ENCODE peak calls at places on chromosomes 6 and 20, in nine cellular contexts. One of them, this sample, is unnamed.

GRCh38 chr6:1136415-1136774 is 175.5 kb upstream of the FOXQ1 start:
- DNase-seq in body of pancreas: no peak
- DNase-seq in H54: no peak
- DNase-seq in right lobe of liver: peak; percentile 43
- DNase-seq in NB4: no peak
- DNase-seq in ovary: no peak
- DNase-seq in IMR-90: peak; percentile 86
- DNase-seq in A549: no peak
- DNase-seq in breast epithelium: peak; percentile 22
- DNase-seq in this sample: no peak

GRCh38 chr20:11231742-11232141 is 557.9 kb upstream of the JAG1 start:
- DNase-seq in body of pancreas: no peak
- DNase-seq in H54: no peak
- DNase-seq in right lobe of liver: no peak
- DNase-seq in NB4: no peak
- DNase-seq in ovary: peak; percentile 43
- DNase-seq in IMR-90: no peak
- DNase-seq in A549: no peak
- DNase-seq in breast epithelium: no peak
- DNase-seq in this sample: no peak

GRCh38 chr20:52896348-52896747 is 75.8 kb upstream of the TSHZ2 start:
- DNase-seq in body of pancreas: no peak
- DNase-seq in H54: no peak
- DNase-seq in right lobe of liver: no peak
- DNase-seq in NB4: no peak
- DNase-seq in ovary: no peak
- DNase-seq in IMR-90: no peak
- DNase-seq in A549: no peak
- DNase-seq in breast epithelium: no peak
- DNase-seq in this sample: no peak

GRCh38 chr20:36317675-36318074 is 11.5 kb downstream of the DLGAP4 start:
- DNase-seq in body of pancreas: no peak
- DNase-seq in H54: no peak
- DNase-seq in right lobe of liver: no peak
- DNase-seq in NB4: no peak
- DNase-seq in ovary: no peak
- DNase-seq in IMR-90: no peak
- DNase-seq in A549: no peak
- DNase-seq in breast epithelium: no peak
- DNase-seq in this sample: no peak

GRCh38 chr6:168415993-168416530 is 24.9 kb upstream of the SMOC2 start:
- DNase-seq in body of pancreas: no peak
- DNase-seq in H54: no peak
- DNase-seq in right lobe of liver: no peak
- DNase-seq in NB4: no peak
- DNase-seq in ovary: no peak
- DNase-seq in IMR-90: no peak
- DNase-seq in A549: no peak
- DNase-seq in breast epithelium: no peak
- DNase-seq in this sample: no peak

GRCh38 chr20:33927703-33928102 is 66.0 kb upstream of the RALY start:
- DNase-seq in body of pancreas: no peak
- DNase-seq in H54: no peak
- DNase-seq in right lobe of liver: no peak
- DNase-seq in NB4: no peak
- DNase-seq in ovary: no peak
- DNase-seq in IMR-90: no peak
- DNase-seq in A549: no peak
- DNase-seq in breast epithelium: no peak
- DNase-seq in this sample: no peak

GRCh38 chr6:35214869-35215664 is 1.3 kb downstream of the SCUBE3 start:
- DNase-seq in body of pancreas: no peak
- DNase-seq in H54: no peak
- DNase-seq in right lobe of liver: no peak
- DNase-seq in NB4: no peak
- DNase-seq in ovary: no peak
- DNase-seq in IMR-90: peak; percentile 49
- DNase-seq in A549: no peak
- DNase-seq in breast epithelium: no peak
- DNase-seq in this sample: no peak

GRCh38 chr6:138129190-138129589 is 22.0 kb upstream of the PERP start:
- DNase-seq in body of pancreas: no peak
- DNase-seq in H54: no peak
- DNase-seq in right lobe of liver: no peak
- DNase-seq in NB4: no peak
- DNase-seq in ovary: no peak
- DNase-seq in IMR-90: no peak
- DNase-seq in A549: no peak
- DNase-seq in breast epithelium: no peak
- DNase-seq in this sample: no peak

GRCh38 chr6:7496266-7496875 is 45.1 kb upstream of the DSP start:
- DNase-seq in body of pancreas: no peak
- DNase-seq in H54: no peak
- DNase-seq in right lobe of liver: no peak
- DNase-seq in NB4: no peak
- DNase-seq in ovary: no peak
- DNase-seq in IMR-90: peak; percentile 12
- DNase-seq in A549: no peak
- DNase-seq in breast epithelium: no peak
- DNase-seq in this sample: no peak

GRCh38 chr6:5422321-5422915 is 161.1 kb downstream of the FARS2 start:
- DNase-seq in body of pancreas: peak; percentile 52
- DNase-seq in H54: no peak
- DNase-seq in right lobe of liver: peak; percentile 27
- DNase-seq in NB4: peak; percentile 40
- DNase-seq in ovary: no peak
- DNase-seq in IMR-90: peak; percentile 62
- DNase-seq in A549: peak; percentile 33
- DNase-seq in breast epithelium: no peak
- DNase-seq in this sample: no peak

GRCh38 chr20:21719592-21720214 is 14.2 kb downstream of the PAX1 start:
- DNase-seq in body of pancreas: peak; percentile 55
- DNase-seq in H54: no peak
- DNase-seq in right lobe of liver: no peak
- DNase-seq in NB4: peak; percentile 68
- DNase-seq in ovary: no peak
- DNase-seq in IMR-90: peak; percentile 47
- DNase-seq in A549: peak; percentile 78
- DNase-seq in breast epithelium: no peak
- DNase-seq in this sample: no peak

GRCh38 chr6:122652431-122652830 is 42.2 kb downstream of the PKIB start:
- DNase-seq in body of pancreas: no peak
- DNase-seq in H54: no peak
- DNase-seq in right lobe of liver: no peak
- DNase-seq in NB4: no peak
- DNase-seq in ovary: no peak
- DNase-seq in IMR-90: peak; percentile 24
- DNase-seq in A549: peak; percentile 4
- DNase-seq in breast epithelium: no peak
- DNase-seq in this sample: no peak

GRCh38 chr6:46642928-46643751 is 9.5 kb downstream of the CYP39A1 start:
- DNase-seq in body of pancreas: no peak
- DNase-seq in H54: no peak
- DNase-seq in right lobe of liver: no peak
- DNase-seq in NB4: no peak
- DNase-seq in ovary: no peak
- DNase-seq in IMR-90: no peak
- DNase-seq in A549: no peak
- DNase-seq in breast epithelium: no peak
- DNase-seq in this sample: no peak

GRCh38 chr20:38357653-38358207 is 11.4 kb downstream of the LBP start:
- DNase-seq in body of pancreas: no peak
- DNase-seq in H54: peak; percentile 23
- DNase-seq in right lobe of liver: no peak
- DNase-seq in NB4: no peak
- DNase-seq in ovary: no peak
- DNase-seq in IMR-90: peak; percentile 15
- DNase-seq in A549: no peak
- DNase-seq in breast epithelium: no peak
- DNase-seq in this sample: no peak

GRCh38 chr6:117668736-117669135 is 6.5 kb upstream of the NUS1 start:
- DNase-seq in body of pancreas: no peak
- DNase-seq in H54: no peak
- DNase-seq in right lobe of liver: no peak
- DNase-seq in NB4: no peak
- DNase-seq in ovary: no peak
- DNase-seq in IMR-90: no peak
- DNase-seq in A549: no peak
- DNase-seq in breast epithelium: no peak
- DNase-seq in this sample: no peak

DNA sequence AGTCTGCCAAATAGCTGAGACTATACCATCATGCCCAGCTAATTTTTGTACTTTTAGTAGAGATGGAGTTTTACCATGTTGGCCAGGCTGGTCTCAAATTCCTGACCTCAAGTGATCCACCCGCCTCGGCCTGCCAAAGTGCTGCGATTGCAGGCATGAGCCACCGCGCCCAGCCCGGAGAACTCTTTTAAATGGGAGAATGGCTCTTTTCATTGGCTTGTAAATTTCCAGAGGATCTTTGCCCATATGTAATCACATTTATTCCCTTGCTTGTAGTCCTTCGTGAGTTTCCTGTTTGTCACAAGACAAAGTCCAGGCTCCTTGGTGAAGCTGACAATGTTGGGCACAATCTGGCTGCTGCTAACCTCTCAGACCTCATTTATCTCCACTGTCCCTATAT is 135.1 kb downstream of the CEP57L1 start:
- DNase-seq in body of pancreas: no peak
- DNase-seq in H54: no peak
- DNase-seq in right lobe of liver: no peak
- DNase-seq in NB4: no peak
- DNase-seq in ovary: no peak
- DNase-seq in IMR-90: no peak
- DNase-seq in A549: no peak
- DNase-seq in breast epithelium: no peak
- DNase-seq in this sample: no peak
- TF ChIP-seq POLR2A in body of pancreas: no peak
- TF ChIP-seq POLR2A in H54: no peak
- TF ChIP-seq POLR2A in right lobe of liver: no peak
- TF ChIP-seq POLR2A in NB4: no peak
- TF ChIP-seq POLR2A in ovary: no peak
- TF ChIP-seq POLR2A in IMR-90: no peak
- TF ChIP-seq POLR2A in A549: no peak
- TF ChIP-seq POLR2A in breast epithelium: no peak
- TF ChIP-seq POLR2A in this sample: no peak

GRCh38 chr6:166999145-166999844 is at the start of gene CEP43:
- DNase-seq in body of pancreas: peak; percentile 94
- DNase-seq in H54: peak; percentile 79
- DNase-seq in right lobe of liver: peak; percentile 98
- DNase-seq in NB4: peak; percentile 96
- DNase-seq in ovary: peak; percentile 97
- DNase-seq in IMR-90: peak; percentile 93
- DNase-seq in A549: peak; percentile 90
- DNase-seq in breast epithelium: peak; percentile 85
- DNase-seq in this sample: peak; percentile 97
- TF ChIP-seq POLR2A in body of pancreas: peak; percentile 65
- TF ChIP-seq POLR2A in H54: peak; percentile 98
- TF ChIP-seq POLR2A in right lobe of liver: peak; percentile 40
- TF ChIP-seq POLR2A in NB4: peak; percentile 33
- TF ChIP-seq POLR2A in ovary: no peak
- TF ChIP-seq POLR2A in IMR-90: no peak
- TF ChIP-seq POLR2A in A549: peak; percentile 87
- TF ChIP-seq POLR2A in breast epithelium: no peak
- TF ChIP-seq POLR2A in this sample: peak; percentile 39

GRCh38 chr6:128520436-128521301 is at the start of gene PTPRK:
- DNase-seq in body of pancreas: peak; percentile 96
- DNase-seq in H54: peak; percentile 57
- DNase-seq in right lobe of liver: peak; percentile 94
- DNase-seq in NB4: peak; percentile 42
- DNase-seq in ovary: peak; percentile 96
- DNase-seq in IMR-90: peak; percentile 91
- DNase-seq in A549: peak; percentile 87
- DNase-seq in breast epithelium: peak; percentile 94
- DNase-seq in this sample: peak; percentile 95
- TF ChIP-seq POLR2A in body of pancreas: peak; percentile 99
- TF ChIP-seq POLR2A in H54: peak; percentile 91
- TF ChIP-seq POLR2A in right lobe of liver: peak; percentile 99
- TF ChIP-seq POLR2A in NB4: no peak
- TF ChIP-seq POLR2A in ovary: peak; percentile 92
- TF ChIP-seq POLR2A in IMR-90: peak; percentile 90
- TF ChIP-seq POLR2A in A549: peak; percentile 81
- TF ChIP-seq POLR2A in breast epithelium: peak; percentile 80
- TF ChIP-seq POLR2A in this sample: peak; percentile 98

GRCh38 chr6:3808759-3809514 is 40.2 kb upstream of the FAM50B start:
- DNase-seq in body of pancreas: peak; percentile 77
- DNase-seq in H54: peak; percentile 82
- DNase-seq in right lobe of liver: no peak
- DNase-seq in NB4: no peak
- DNase-seq in ovary: peak; percentile 58
- DNase-seq in IMR-90: peak; percentile 90
- DNase-seq in A549: peak; percentile 77
- DNase-seq in breast epithelium: peak; percentile 54
- DNase-seq in this sample: peak; percentile 61

GRCh38 chr6:3808189-3808588 is 41.0 kb upstream of the FAM50B start:
- DNase-seq in body of pancreas: no peak
- DNase-seq in H54: no peak
- DNase-seq in right lobe of liver: no peak
- DNase-seq in NB4: no peak
- DNase-seq in ovary: no peak
- DNase-seq in IMR-90: no peak
- DNase-seq in A549: no peak
- DNase-seq in breast epithelium: no peak
- DNase-seq in this sample: no peak

GRCh38 chr6:3805448-3806123 is 43.6 kb upstream of the FAM50B start:
- DNase-seq in body of pancreas: no peak
- DNase-seq in H54: no peak
- DNase-seq in right lobe of liver: no peak
- DNase-seq in NB4: no peak
- DNase-seq in ovary: no peak
- DNase-seq in IMR-90: peak; percentile 77
- DNase-seq in A549: no peak
- DNase-seq in breast epithelium: no peak
- DNase-seq in this sample: no peak

GRCh38 chr6:3804981-3805380 is 44.2 kb upstream of the FAM50B start:
- DNase-seq in body of pancreas: no peak
- DNase-seq in H54: no peak
- DNase-seq in right lobe of liver: no peak
- DNase-seq in NB4: no peak
- DNase-seq in ovary: no peak
- DNase-seq in IMR-90: no peak
- DNase-seq in A549: no peak
- DNase-seq in breast epithelium: no peak
- DNase-seq in this sample: no peak

DNA sequence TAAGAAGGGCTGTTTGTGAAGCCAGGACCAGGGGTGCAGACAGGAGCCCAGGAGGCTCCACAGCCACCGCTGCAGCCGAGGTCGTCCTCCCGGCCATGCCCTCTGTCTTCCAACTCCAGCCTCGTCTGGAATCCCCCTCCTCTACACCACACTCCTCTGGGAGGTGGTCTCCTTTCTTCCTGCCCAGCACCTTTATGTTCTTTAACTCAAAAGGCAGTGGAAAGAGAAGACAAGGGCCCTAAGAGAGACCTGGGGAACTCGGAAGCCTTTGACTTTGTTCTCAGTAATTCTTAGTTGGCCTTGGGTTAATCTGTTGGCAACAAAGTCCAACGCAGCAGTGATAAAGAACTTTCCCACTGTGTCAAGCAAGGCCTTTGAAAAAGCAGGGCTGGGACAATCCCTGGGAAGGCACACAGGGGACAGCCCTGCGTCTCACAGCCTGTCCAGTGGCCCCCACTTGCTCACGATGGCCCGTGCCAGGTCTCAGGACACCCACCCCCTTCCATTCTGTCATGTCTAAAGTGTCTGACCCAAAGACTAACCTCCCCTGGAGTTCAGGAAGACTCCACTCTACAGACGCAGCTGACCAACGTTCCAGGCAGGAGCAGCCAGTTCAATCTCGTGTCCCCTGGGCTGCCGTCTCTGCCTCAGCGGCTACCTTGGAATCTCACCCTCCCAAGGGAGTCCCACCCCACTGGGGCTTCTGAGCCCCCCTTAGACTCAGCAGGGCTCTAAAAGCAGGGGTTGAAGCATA is 42.8 kb upstream of the FAM50B start:
- DNase-seq in body of pancreas: peak; percentile 60
- DNase-seq in H54: no peak
- DNase-seq in right lobe of liver: no peak
- DNase-seq in NB4: no peak
- DNase-seq in ovary: no peak
- DNase-seq in IMR-90: no peak
- DNase-seq in A549: no peak
- DNase-seq in breast epithelium: no peak
- DNase-seq in this sample: no peak
- TF ChIP-seq POLR2A in body of pancreas: no peak
- TF ChIP-seq POLR2A in H54: no peak
- TF ChIP-seq POLR2A in right lobe of liver: no peak
- TF ChIP-seq POLR2A in NB4: no peak
- TF ChIP-seq POLR2A in ovary: no peak
- TF ChIP-seq POLR2A in IMR-90: no peak
- TF ChIP-seq POLR2A in A549: no peak
- TF ChIP-seq POLR2A in breast epithelium: no peak
- TF ChIP-seq POLR2A in this sample: no peak

This sample was measured in heart left ventricle.